ENCODE peak calls at places on chromosomes 4 and X, in ten cellular contexts. I is endodermal cell; A is heart left ventricle; K is AG04450; V is neural progenitor cell; N is kidney; O is brain microvascular endothelial cell; B is CD4-positive, CD25-positive, alpha-beta regulatory T cell; T is suprapubic skin; U is CD4-positive, alpha-beta T cell. Y is an unnamed sample.

GRCh38 chr4:159395693-159396092 is 292.8 kb downstream of the RAPGEF2 start:
- DNase-seq in I (no peak), A (no peak), K (no peak), V (no peak), N (no peak), O (no peak), B (no peak), T (no peak), U (no peak), Y (no peak)

GRCh38 chr4:184932343-184932742 is 85.9 kb upstream of the HELT start:
- DNase-seq in I (peak; percentile 71), A (no peak), K (no peak), V (peak; percentile 65), N (no peak), O (no peak), B (no peak), T (no peak), U (no peak), Y (no peak)

GRCh38 chrX:70175338-70175737 is 1.9 kb upstream of the DGAT2L6 start:
- DNase-seq in I (no peak), A (no peak), K (no peak), V (no peak), N (no peak), O (no peak), B (no peak), T (no peak), U (no peak), Y (no peak)

GRCh38 chr4:159547645-159548308 is 444.9 kb downstream of the RAPGEF2 start:
- DNase-seq in I (no peak), A (no peak), K (no peak), V (no peak), N (no peak), O (no peak), B (no peak), T (no peak), U (no peak), Y (peak; percentile 50)

GRCh38 chrX:39309721-39310152 is 508.5 kb downstream of the MID1IP1 start:
- DNase-seq in I (no peak), A (peak; percentile 28), K (no peak), V (no peak), N (no peak), O (peak; percentile 57), B (peak; percentile 43), T (no peak), U (peak; percentile 25), Y (no peak)

GRCh38 chr4:2246384-2247127 is 4.6 kb upstream of the HAUS3 start:
- DNase-seq in I (no peak), A (no peak), K (no peak), V (no peak), N (peak; percentile 65), O (no peak), B (no peak), T (peak; percentile 71), U (no peak), Y (no peak)

GRCh38 chr4:120018786-120019185 is 47.9 kb downstream of the MAD2L1 start:
- DNase-seq in I (no peak), A (no peak), K (no peak), V (no peak), N (no peak), O (no peak), B (no peak), T (no peak), U (no peak), Y (no peak)

GRCh38 chr4:134132086-134132783 is 69.4 kb downstream of the PABPC4L start:
- DNase-seq in I (no peak), A (no peak), K (no peak), V (no peak), N (no peak), O (no peak), B (no peak), T (no peak), U (no peak), Y (no peak)

DNA sequence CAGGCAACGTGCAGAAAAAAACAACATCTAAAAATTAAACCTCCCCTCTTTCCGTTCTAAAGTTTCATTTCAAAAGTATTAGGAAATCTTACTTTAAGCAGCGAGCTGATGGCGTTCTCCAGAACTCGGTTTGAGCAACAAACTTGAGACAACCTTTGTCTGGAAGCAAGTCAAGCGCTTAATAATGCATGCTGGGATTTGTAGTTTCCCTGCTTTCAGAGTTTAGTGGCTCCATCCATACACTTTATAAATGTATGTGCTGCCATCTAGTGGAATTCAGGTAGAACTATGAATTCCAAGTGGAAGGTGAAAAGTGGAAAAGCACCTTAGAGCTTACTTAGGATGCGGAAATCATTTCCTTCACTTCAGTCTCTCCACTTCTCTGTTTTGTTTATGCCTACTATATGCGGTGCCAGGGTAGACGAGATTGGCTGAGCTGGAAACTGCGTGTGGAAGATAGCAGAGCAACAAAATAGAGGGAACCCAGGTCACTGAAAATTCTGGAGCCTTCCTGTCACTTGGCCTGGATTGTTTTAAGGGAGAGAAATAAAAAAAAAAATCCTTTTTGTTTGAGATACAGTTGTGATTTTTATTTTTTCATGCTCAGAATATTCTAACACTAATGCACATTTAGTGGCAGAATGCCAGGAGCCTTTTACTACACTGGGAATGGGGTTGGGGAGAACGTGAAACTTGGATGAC is at the start of gene BDH2:
- DNase-seq in I (peak; percentile 58), A (peak; percentile 58), K (peak; percentile 90), V (peak; percentile 92), N (no peak), O (peak; percentile 95), B (peak; percentile 51), T (no peak), U (peak; percentile 18), Y (peak; percentile 88)
- H3K27ac ChIP-seq in I (no peak within 1 kb of the TSS), A (peak within 1 kb of the TSS; percentile 51), K (no peak within 1 kb of the TSS), V (no peak within 1 kb of the TSS), N (peak within 1 kb of the TSS; percentile 73), O (peak within 1 kb of the TSS; percentile 67), B (peak within 1 kb of the TSS; percentile 35), T (peak within 1 kb of the TSS; percentile 74), U (no peak within 1 kb of the TSS), Y (no peak within 1 kb of the TSS)

GRCh38 chr4:16694491-16695276 is 203.8 kb downstream of the LDB2 start:
- DNase-seq in I (peak; percentile 63), A (no peak), K (no peak), V (no peak), N (no peak), O (no peak), B (no peak), T (no peak), U (no peak), Y (no peak)
- H3K27ac ChIP-seq in I (no peak overlapping the region), A (no peak overlapping the region), K (peak overlapping the region; percentile 43), V (no peak overlapping the region), N (no peak overlapping the region), O (no peak overlapping the region), B (no peak overlapping the region), T (no peak overlapping the region), U (no peak overlapping the region), Y (no peak overlapping the region)

DNA sequence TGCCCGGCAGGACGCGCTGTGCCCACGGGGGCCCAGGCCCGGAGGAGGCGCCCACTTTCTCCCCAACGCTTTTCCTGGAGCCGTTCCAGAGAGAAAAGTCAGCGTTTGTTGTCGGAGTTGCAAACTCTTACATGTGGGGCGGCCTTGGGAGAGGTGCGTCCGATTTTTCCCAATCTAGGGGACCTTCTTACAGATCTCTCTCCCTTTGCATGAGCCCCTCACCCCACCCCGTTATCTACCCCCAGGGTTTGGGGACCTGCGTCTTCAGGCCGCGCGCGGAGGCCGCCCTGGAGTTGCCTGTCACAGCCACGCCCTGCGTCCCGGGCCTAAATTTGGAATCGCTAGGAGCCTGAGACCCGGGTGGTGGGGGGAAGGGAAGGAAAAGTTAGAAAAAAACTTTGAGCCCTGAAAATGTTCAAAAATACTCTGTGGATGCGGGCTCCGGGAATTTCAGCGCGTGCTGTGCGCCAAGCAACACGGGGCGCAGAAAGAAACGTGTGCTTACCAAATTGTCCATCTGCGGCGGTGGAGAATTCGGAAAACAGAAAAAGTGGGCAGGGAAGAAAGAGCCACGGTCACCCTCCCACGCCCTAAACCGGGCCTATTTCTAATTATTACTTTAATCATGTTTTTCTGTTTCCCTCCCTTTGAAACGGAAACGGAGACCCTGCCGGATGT is 587 bp downstream of the CD99 start:
- DNase-seq in I (no peak), A (peak; percentile 84), K (no peak), V (peak; percentile 49), N (peak; percentile 81), O (no peak), B (no peak), T (peak; percentile 87), U (no peak), Y (no peak)
- H3K27ac ChIP-seq in I (peak overlapping the region; percentile 32), A (peak overlapping the region; percentile 96), K (peak overlapping the region; percentile 77), V (no peak overlapping the region), N (peak overlapping the region; percentile 36), O (peak overlapping the region; percentile 27), B (peak overlapping the region; percentile 72), T (peak overlapping the region; percentile 95), U (peak overlapping the region; percentile 62), Y (peak overlapping the region; percentile 81)

DNA sequence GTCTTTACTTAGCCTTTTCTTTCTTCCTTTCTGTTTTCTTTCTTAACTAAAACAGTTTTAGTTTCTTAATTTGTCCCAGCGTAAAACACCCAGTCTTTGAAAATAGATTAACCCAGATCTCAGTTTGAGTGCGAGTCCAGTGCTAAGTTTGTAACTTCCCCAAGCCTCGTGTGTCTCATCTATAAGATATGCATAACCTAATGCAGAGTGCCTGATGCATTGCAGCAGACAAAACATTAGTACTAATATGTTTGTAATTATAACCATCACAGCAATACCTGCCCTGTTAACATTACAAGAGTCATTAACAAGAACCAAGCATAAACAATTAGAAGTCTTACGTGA is 528 bp upstream of the GEMIN8 start:
- DNase-seq in I (no peak), A (no peak), K (peak; percentile 10), V (no peak), N (no peak), O (no peak), B (no peak), T (no peak), U (no peak), Y (no peak)
- H3K27ac ChIP-seq in I (peak overlapping the region; percentile 86), A (peak overlapping the region; percentile 89), K (peak overlapping the region; percentile 52), V (no peak overlapping the region), N (peak overlapping the region; percentile 84), O (peak overlapping the region; percentile 78), B (peak overlapping the region; percentile 87), T (peak overlapping the region; percentile 88), U (peak overlapping the region; percentile 82), Y (peak overlapping the region; percentile 84)

Y was measured in RWPE1.